ENCODE peak calls at places on chromosomes 4 and X, in four cellular contexts. One of them, this sample, is unnamed.

GRCh38 chr4:86279247-86279960 is 80.4 kb downstream of the MAPK10 start:
- DNase-seq in HS-5: no peak
- DNase-seq in activated CD4-positive, alpha-beta memory T cell treated with anti-CD3 and anti-CD28 coated beads, Interleukin-2, amount 10 ng/mL, durations not matched to agents 7 days and 5 days: no peak
- DNase-seq in AG20443: no peak
- DNase-seq in this sample: no peak

GRCh38 chrX:154600962-154601374 is 16.0 kb downstream of the CTAG1A start:
- DNase-seq in HS-5: no peak
- DNase-seq in activated CD4-positive, alpha-beta memory T cell treated with anti-CD3 and anti-CD28 coated beads, Interleukin-2, amount 10 ng/mL, durations not matched to agents 7 days and 5 days: no peak
- DNase-seq in AG20443: peak; percentile 14
- DNase-seq in this sample: peak; percentile 86

GRCh38 chrX:20802036-20802435 is 535.3 kb upstream of the RPS6KA3 start:
- DNase-seq in HS-5: no peak
- DNase-seq in activated CD4-positive, alpha-beta memory T cell treated with anti-CD3 and anti-CD28 coated beads, Interleukin-2, amount 10 ng/mL, durations not matched to agents 7 days and 5 days: no peak
- DNase-seq in AG20443: no peak
- DNase-seq in this sample: no peak

GRCh38 chr4:100894339-100894870 is 376.6 kb upstream of the EMCN start:
- DNase-seq in HS-5: no peak
- DNase-seq in activated CD4-positive, alpha-beta memory T cell treated with anti-CD3 and anti-CD28 coated beads, Interleukin-2, amount 10 ng/mL, durations not matched to agents 7 days and 5 days: no peak
- DNase-seq in AG20443: no peak
- DNase-seq in this sample: no peak

GRCh38 chr4:87058272-87059073 is 123.7 kb downstream of the AFF1 start:
- DNase-seq in HS-5: no peak
- DNase-seq in activated CD4-positive, alpha-beta memory T cell treated with anti-CD3 and anti-CD28 coated beads, Interleukin-2, amount 10 ng/mL, durations not matched to agents 7 days and 5 days: peak; percentile 29
- DNase-seq in AG20443: no peak
- DNase-seq in this sample: no peak

GRCh38 chrX:139803224-139803623 is 95.3 kb upstream of the MCF2 start:
- DNase-seq in HS-5: no peak
- DNase-seq in activated CD4-positive, alpha-beta memory T cell treated with anti-CD3 and anti-CD28 coated beads, Interleukin-2, amount 10 ng/mL, durations not matched to agents 7 days and 5 days: no peak
- DNase-seq in AG20443: no peak
- DNase-seq in this sample: no peak

GRCh38 chr4:41133619-41134018 is 80.7 kb downstream of the APBB2 start:
- DNase-seq in HS-5: no peak
- DNase-seq in activated CD4-positive, alpha-beta memory T cell treated with anti-CD3 and anti-CD28 coated beads, Interleukin-2, amount 10 ng/mL, durations not matched to agents 7 days and 5 days: no peak
- DNase-seq in AG20443: no peak
- DNase-seq in this sample: peak; percentile 78

GRCh38 chr4:15343000-15343399 is 84.8 kb upstream of the C1QTNF7 start:
- DNase-seq in HS-5: no peak
- DNase-seq in activated CD4-positive, alpha-beta memory T cell treated with anti-CD3 and anti-CD28 coated beads, Interleukin-2, amount 10 ng/mL, durations not matched to agents 7 days and 5 days: no peak
- DNase-seq in AG20443: no peak
- DNase-seq in this sample: no peak

GRCh38 chr4:21986312-21986711 is 37.7 kb upstream of the KCNIP4 start:
- DNase-seq in HS-5: no peak
- DNase-seq in activated CD4-positive, alpha-beta memory T cell treated with anti-CD3 and anti-CD28 coated beads, Interleukin-2, amount 10 ng/mL, durations not matched to agents 7 days and 5 days: no peak
- DNase-seq in AG20443: no peak
- DNase-seq in this sample: no peak

This sample was measured in myocyte.